ENCODE peak calls at places on chromosomes 3 and 15, in six cellular contexts. Y, I, L, H, W and B are unnamed samples.

GRCh38 chr3:69094467-69095205 is 9.9 kb downstream of the ARL6IP5 start:
- DNase-seq in H (no peak), L (peak; percentile 78), W (no peak), Y (no peak), I (no peak), B (no peak)

GRCh38 chr3:134441321-134441720 is 44.5 kb downstream of the ANAPC13 start:
- DNase-seq in Y (no peak), I (no peak), L (peak; percentile 31), H (no peak), W (no peak), B (no peak)

GRCh38 chr15:92884813-92885461 is 15.2 kb upstream of the CHD2 start:
- DNase-seq in H (no peak), W (no peak), I (no peak), L (peak; percentile 59), Y (no peak), B (no peak)

GRCh38 chr15:27768731-27769510 is 330.2 kb downstream of the OCA2 start:
- DNase-seq in L (no peak), H (no peak), I (no peak), Y (no peak), W (no peak), B (no peak)

GRCh38 chr15:75232826-75233503 is 25.2 kb upstream of the GOLGA6C start:
- DNase-seq in Y (no peak), I (no peak), W (no peak), H (no peak), L (no peak), B (no peak)

GRCh38 chr3:163891771-163892170 is 1186.5 kb downstream of the SI start:
- DNase-seq in W (no peak), I (no peak), H (no peak), L (no peak), Y (no peak), B (no peak)

GRCh38 chr3:24119321-24119751 is 174.2 kb downstream of the NR1D2 start:
- DNase-seq in Y (no peak), I (no peak), H (no peak), L (peak; percentile 87), W (no peak), B (no peak)

GRCh38 chr15:95442107-95442719 is 888.3 kb upstream of the NR2F2 start:
- DNase-seq in I (no peak), W (no peak), Y (no peak), H (no peak), L (no peak), B (no peak)

GRCh38 chr3:27458929-27459328 is 25.3 kb downstream of the SLC4A7 start:
- DNase-seq in W (no peak), Y (no peak), L (no peak), H (no peak), I (no peak), B (no peak)

GRCh38 chr3:9322780-9323179 is 40.1 kb upstream of the THUMPD3 start:
- DNase-seq in L (no peak), H (no peak), I (no peak), Y (no peak), W (no peak), B (no peak)

GRCh38 chr3:9330166-9330703 is 32.6 kb upstream of the THUMPD3 start:
- DNase-seq in H (no peak), W (peak; percentile 32), L (no peak), Y (no peak), I (no peak), B (no peak)

GRCh38 chr3:9324944-9325343 is 37.9 kb upstream of the THUMPD3 start:
- DNase-seq in L (no peak), W (no peak), I (no peak), H (no peak), Y (no peak), B (no peak)

DNA sequence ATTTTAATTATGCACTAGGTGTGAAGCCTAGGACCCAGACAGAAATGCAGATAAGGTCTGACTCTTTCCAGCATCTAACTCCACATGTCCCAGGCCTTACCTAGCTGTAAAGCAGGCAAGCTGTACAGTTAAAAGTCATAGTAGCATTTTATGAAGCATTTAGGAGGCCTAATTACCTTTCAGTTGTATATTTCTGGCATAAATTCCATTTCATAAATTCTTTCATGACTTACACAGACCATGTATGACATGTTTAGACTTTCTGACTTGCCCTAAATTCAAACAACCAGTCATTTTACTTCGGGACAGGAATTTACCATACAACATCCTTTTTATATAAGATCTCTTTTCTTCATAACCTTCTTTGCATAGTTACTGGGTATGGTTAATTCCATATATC is 35.3 kb upstream of the THUMPD3 start:
- DNase-seq in W (no peak), I (no peak), Y (no peak), H (no peak), L (no peak), B (no peak)
- H3K27me3 ChIP-seq in W (no peaks in the 10 kb centered on the region), I (no peaks in the 10 kb centered on the region), Y (no peaks in the 10 kb centered on the region), H (no peaks in the 10 kb centered on the region), L (no peaks in the 10 kb centered on the region), B (no peaks in the 10 kb centered on the region)

GRCh38 chr3:185926445-185926844 is 11.4 kb downstream of the TRA2B start:
- DNase-seq in H (peak; percentile 65), I (no peak), W (no peak), Y (no peak), L (no peak), B (no peak)
- H3K36me3 ChIP-seq in H (peaks cover 2% of the 10 kb centered on the region), I (peaks cover 21% of the 10 kb centered on the region), W (no peaks in the 10 kb centered on the region), Y (peaks cover 48% of the 10 kb centered on the region), L (peaks cover 56% of the 10 kb centered on the region), B (peaks cover 74% of the 10 kb centered on the region)

DNA sequence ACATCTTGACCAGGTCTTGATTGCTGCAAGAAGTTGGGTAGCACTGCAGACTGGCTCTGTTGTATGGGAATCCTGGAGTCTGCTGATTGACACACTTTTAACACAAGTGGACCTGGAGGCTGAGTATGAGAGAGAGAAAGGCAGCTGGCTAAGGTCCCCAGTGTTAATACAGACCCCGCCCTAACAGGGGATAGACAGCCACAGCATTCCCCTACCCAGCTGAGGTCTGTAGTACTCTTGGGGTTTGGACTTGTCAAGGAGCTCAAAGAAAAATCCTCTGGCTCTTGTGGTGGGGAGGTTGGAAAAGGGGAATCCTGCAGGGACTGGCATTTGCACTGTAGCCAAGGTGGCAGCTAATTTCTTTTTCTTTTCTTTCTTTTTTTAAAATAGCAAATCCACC is 192.7 kb downstream of the ZNF621 start:
- DNase-seq in I (no peak), Y (no peak), L (no peak), W (no peak), H (no peak), B (no peak)
- H3K27me3 ChIP-seq in I (no peaks in the 10 kb centered on the region), Y (no peaks in the 10 kb centered on the region), L (no peaks in the 10 kb centered on the region), W (no peaks in the 10 kb centered on the region), H (no peaks in the 10 kb centered on the region), B (no peaks in the 10 kb centered on the region)

GRCh38 chr15:63513728-63514127 is 9.3 kb downstream of the USP3 start:
- DNase-seq in W (no peak), L (no peak), Y (no peak), H (no peak), I (no peak), B (no peak)
- H3K36me3 ChIP-seq in W (no peaks in the 10 kb centered on the region), L (no peaks in the 10 kb centered on the region), Y (no peaks in the 10 kb centered on the region), H (no peaks in the 10 kb centered on the region), I (no peaks in the 10 kb centered on the region), B (no peaks in the 10 kb centered on the region)

DNA sequence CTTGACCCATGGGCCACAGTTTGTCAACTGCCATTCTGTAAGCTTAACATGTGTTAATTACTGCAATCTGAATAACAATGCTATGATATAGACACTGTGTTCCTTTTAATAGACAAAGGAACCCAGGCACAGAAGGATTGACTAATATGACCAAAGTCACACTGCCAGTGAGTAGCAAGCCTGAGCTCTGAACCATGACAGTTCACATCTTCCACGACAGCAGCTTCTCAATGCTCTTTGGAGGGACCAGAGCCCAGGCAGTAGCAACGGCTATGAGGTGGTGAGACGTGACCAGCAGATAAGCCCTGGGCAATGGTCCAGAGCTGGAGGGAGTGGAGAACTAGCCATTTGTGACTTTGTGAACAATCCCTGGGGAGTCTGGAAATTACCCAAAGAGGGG is 19.4 kb downstream of the CA12 start:
- DNase-seq in I (no peak), Y (no peak), H (peak; percentile 75), L (no peak), W (no peak), B (no peak)
- H3K27me3 ChIP-seq in I (peaks cover 3% of the 10 kb centered on the region), Y (no peaks in the 10 kb centered on the region), H (no peaks in the 10 kb centered on the region), L (no peaks in the 10 kb centered on the region), W (no peaks in the 10 kb centered on the region), B (no peaks in the 10 kb centered on the region)

GRCh38 chr3:158711886-158712285 is 20.4 kb downstream of the RARRES1 start:
- DNase-seq in W (no peak), Y (no peak), H (no peak), I (no peak), L (peak; percentile 84), B (no peak)
- H3K36me3 ChIP-seq in W (no peaks in the 10 kb centered on the region), Y (peaks cover 38% of the 10 kb centered on the region), H (no peaks in the 10 kb centered on the region), I (peaks cover 4% of the 10 kb centered on the region), L (peaks cover 6% of the 10 kb centered on the region), B (peaks cover 14% of the 10 kb centered on the region)